ENCODE peak calls at places on chromosomes 2 and 18, in ten cellular contexts. Y is transverse colon, Z is cardiac muscle cell, Q is heart right ventricle, K is astrocyte, C is fibroblast of lung, W is HCT116, A is upper lobe of right lung, O is mesendoderm, G is suprapubic skin. T is an unnamed sample. For H3K4me1, the result is how much of the 10 kb centered on the place peaks cover.

GRCh38 chr2:60992985-60993392 is 24.5 kb upstream of the PEX13 start:
- DNase-seq in W (no peak), Q (no peak), A (no peak), G (no peak), K (no peak), Z (no peak), C (no peak), Y (no peak), O (no peak), T (no peak)

GRCh38 chr2:15939556-15939853 is 845 bp upstream of the MYCN start:
- DNase-seq in W (peak), Q (no peak), Z (no peak), C (no peak), G (no peak), O (no peak), K (no peak), Y (peak), A (peak), T (no peak)

GRCh38 chr2:40244251-40245010 is 207.5 kb downstream of the SLC8A1 start:
- DNase-seq in O (peak), K (peak), G (no peak), A (no peak), C (peak), Z (peak), Y (peak), Q (peak), W (peak), T (peak)

GRCh38 chr2:110679865-110680264 is 2.0 kb upstream of the BUB1 start:
- DNase-seq in G (no peak), Z (no peak), K (no peak), A (peak), O (no peak), Q (no peak), Y (no peak), W (no peak), C (no peak), T (no peak)

GRCh38 chr2:237977380-237977779 is 10.6 kb downstream of the UBE2F start:
- DNase-seq in W (no peak), Z (no peak), A (no peak), O (no peak), Q (no peak), K (no peak), Y (no peak), C (no peak), G (no peak), T (peak)

GRCh38 chr2:109711230-109712125 is 82.6 kb upstream of the RGPD5 start:
- DNase-seq in C (no peak), W (no peak), K (no peak), Z (peak), A (peak), Y (no peak), Q (no peak), O (no peak), G (peak), T (no peak)

GRCh38 chr18:22545091-22545795 is 127.5 kb upstream of the CTAGE1 start:
- DNase-seq in Q (no peak), A (no peak), C (no peak), Z (no peak), G (no peak), K (no peak), Y (no peak), W (no peak), O (no peak), T (no peak)

GRCh38 chr2:20438334-20439192 is 8.3 kb upstream of the RHOB start:
- DNase-seq in C (peak), K (peak), Y (peak), Z (no peak), G (peak), A (no peak), O (no peak), Q (no peak), W (no peak), T (no peak)

GRCh38 chr2:205778326-205778725 is 96.0 kb downstream of the NRP2 start:
- DNase-seq in K (no peak), C (no peak), W (no peak), O (no peak), Z (no peak), Y (no peak), Q (no peak), G (no peak), A (no peak), T (no peak)

GRCh38 chr2:42784204-42784880 is 8.0 kb downstream of the HAAO start:
- DNase-seq in W (no peak), Z (no peak), G (no peak), Q (no peak), K (no peak), Y (no peak), O (peak), A (no peak), C (no peak), T (no peak)

GRCh38 chr2:222296911-222297599 is 1.7 kb downstream of the PAX3 start:
- DNase-seq in O (no peak), W (no peak), Y (no peak), G (no peak), Z (no peak), A (no peak), C (no peak), K (peak), Q (no peak), T (no peak)

GRCh38 chr18:11393486-11393885 is 215.9 kb upstream of the SLC35G4 start:
- DNase-seq in O (peak), K (no peak), G (no peak), C (no peak), Z (no peak), Q (peak), Y (no peak), A (no peak), W (no peak), T (no peak)

GRCh38 chr2:133266926-133267590 is 301.2 kb downstream of the NCKAP5 start:
- DNase-seq in Z (peak), C (no peak), K (no peak), Q (no peak), W (no peak), Y (no peak), G (no peak), O (peak), A (no peak), T (peak)

GRCh38 chr2:226583715-226584114 is 215.9 kb downstream of the IRS1 start:
- DNase-seq in Q (no peak), A (no peak), Z (no peak), C (peak), K (peak), W (peak), Y (no peak), O (peak), G (no peak), T (peak)

GRCh38 chr2:216698895-216699294 is 3.5 kb upstream of the IGFBP5 start:
- DNase-seq in C (peak), Q (peak), K (peak), Y (no peak), Z (peak), O (peak), W (peak), G (no peak), A (no peak), T (peak)

GRCh38 chr2:152042636-152043615 is 55.9 kb downstream of the CACNB4 start:
- DNase-seq in O (peak), Z (no peak), A (no peak), W (no peak), Q (no peak), C (no peak), G (no peak), K (no peak), Y (no peak), T (no peak)

GRCh38 chr2:42545714-42546390 is 22.6 kb upstream of the MTA3 start:
- DNase-seq in Z (peak), A (no peak), G (no peak), Y (no peak), O (peak), Q (no peak), W (no peak), K (no peak), C (no peak), T (no peak)

GRCh38 chr18:48013162-48013561 is 82.7 kb upstream of the SMAD2 start:
- DNase-seq in Y (no peak), O (no peak), Z (no peak), Q (no peak), W (no peak), K (no peak), G (no peak), A (no peak), C (no peak), T (peak)

GRCh38 chr2:54402350-54402749 is 53.8 kb upstream of the SPTBN1 start:
- DNase-seq in C (peak), A (no peak), Z (no peak), K (no peak), G (no peak), Q (peak), Y (peak), W (no peak), O (peak), T (no peak)

GRCh38 chr2:126940331-126940730 is 41.6 kb downstream of the TEX51 start:
- DNase-seq in Q (no peak), Y (no peak), Z (no peak), G (no peak), W (no peak), K (no peak), C (no peak), A (no peak), O (no peak), T (no peak)

GRCh38 chr2:115305712-115306111 is 863.3 kb downstream of the DPP10 start:
- DNase-seq in G (no peak), W (no peak), C (no peak), O (no peak), Y (no peak), A (no peak), Q (no peak), K (no peak), Z (no peak), T (no peak)

GRCh38 chr2:8453904-8454302 is 228.0 kb upstream of the ID2 start:
- DNase-seq in O (peak), C (peak), Y (no peak), G (no peak), A (no peak), W (no peak), Q (no peak), K (peak), Z (no peak), T (no peak)

GRCh38 chr18:23826850-23827620 is 137.8 kb downstream of the LAMA3 start:
- DNase-seq in C (no peak), O (no peak), A (no peak), Z (no peak), K (no peak), Q (no peak), W (no peak), Y (no peak), G (no peak), T (no peak)

GRCh38 chr18:48340502-48340901 is 68.7 kb downstream of the ZBTB7C start:
- DNase-seq in W (no peak), Z (no peak), G (no peak), A (no peak), O (no peak), Y (no peak), K (no peak), Q (no peak), C (no peak), T (no peak)

DNA sequence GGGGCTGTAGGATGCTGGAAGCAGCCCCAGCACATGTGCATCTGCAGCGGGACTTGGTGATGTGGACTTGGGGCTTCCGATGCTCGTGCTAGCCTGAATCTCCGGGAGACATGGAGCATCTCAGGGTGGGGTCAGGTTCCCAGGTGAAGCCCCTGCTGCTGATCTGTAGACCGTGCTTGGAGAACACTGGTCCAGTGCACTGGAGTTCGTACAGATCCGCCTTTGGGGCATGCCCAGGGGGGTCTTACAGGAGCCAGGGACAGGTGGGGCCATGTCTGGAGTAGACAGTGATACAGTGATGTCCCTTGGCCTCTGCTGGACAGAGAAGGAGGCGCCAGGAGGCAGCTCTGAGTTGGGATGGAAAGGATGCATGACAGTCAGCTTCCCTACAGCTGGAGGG is 167.7 kb downstream of the AGAP1 start:
- DNase-seq in Y (no peak), C (no peak), W (no peak), K (no peak), Z (no peak), A (peak), G (no peak), O (no peak), Q (no peak), T (no peak)
- H3K4me1 ChIP-seq in Y (under half), C (under half), W (half or more), K (under half), Z (under half), A (under half), G (under half), O (under half), Q (under half), T (half or more)

GRCh38 chr2:37284386-37284785 is 40.2 kb downstream of the PRKD3 start:
- DNase-seq in Y (no peak), A (no peak), K (no peak), C (peak), Q (no peak), Z (no peak), G (no peak), O (no peak), W (no peak), T (no peak)
- H3K27ac ChIP-seq in Y (no peak), A (no peak), K (no peak), C (no peak), Q (no peak), Z (no peak), G (no peak), O (no peak), W (no peak), T (no peak)

GRCh38 chr18:12868576-12868975 is 15.5 kb downstream of the PTPN2 start:
- DNase-seq in W (no peak), K (no peak), Y (peak), Q (no peak), Z (no peak), A (no peak), C (no peak), G (no peak), O (no peak), T (no peak)
- H3K4me1 ChIP-seq in W (under half), K (under half), Y (under half), Q (under half), Z (under half), A (under half), C (under half), G (under half), O (under half), T (under half)

DNA sequence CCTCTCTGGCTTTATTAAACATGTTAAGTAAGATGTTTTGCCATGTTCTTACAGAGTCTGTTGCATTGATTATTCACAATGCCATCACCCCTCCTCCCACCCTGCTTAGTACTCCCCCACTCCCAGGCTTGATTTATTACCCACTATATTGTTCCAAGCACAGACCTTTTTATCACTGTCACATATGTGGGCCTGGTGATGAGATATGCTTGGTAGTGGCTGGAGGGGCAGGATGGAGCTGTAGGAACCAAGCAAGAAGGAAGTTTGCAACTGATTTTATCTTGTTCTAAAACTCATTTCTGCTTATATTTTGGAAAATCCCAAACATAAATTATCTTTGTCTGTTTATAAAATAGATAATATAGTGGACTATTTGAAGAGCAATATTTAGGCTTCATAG is 748.3 kb upstream of the CELF4 start:
- DNase-seq in W (no peak), C (no peak), G (no peak), O (no peak), Y (no peak), A (no peak), Q (no peak), Z (no peak), K (no peak), T (no peak)
- H3K27ac ChIP-seq in W (no peak), C (no peak), G (no peak), O (no peak), Y (no peak), A (no peak), Q (no peak), Z (no peak), K (no peak), T (no peak)

GRCh38 chr2:118858485-118859156 is 11.2 kb upstream of the EN1 start:
- DNase-seq in C (no peak), G (no peak), Y (no peak), A (peak), O (peak), W (no peak), Z (no peak), Q (no peak), K (no peak), T (no peak)

GRCh38 chr2:118856978-118857676 is 9.7 kb upstream of the EN1 start:
- DNase-seq in O (peak), A (peak), Z (no peak), K (no peak), Y (no peak), G (no peak), Q (no peak), C (no peak), W (no peak), T (no peak)

GRCh38 chr2:118859157-118859770 is 11.8 kb upstream of the EN1 start:
- DNase-seq in G (no peak), O (peak), Y (no peak), A (peak), C (no peak), Z (no peak), K (no peak), Q (no peak), W (no peak), T (no peak)

GRCh38 chr2:118856330-118856977 is 9.0 kb upstream of the EN1 start:
- DNase-seq in Y (no peak), O (no peak), Z (no peak), Q (no peak), C (no peak), W (no peak), A (peak), K (no peak), G (no peak), T (no peak)

DNA sequence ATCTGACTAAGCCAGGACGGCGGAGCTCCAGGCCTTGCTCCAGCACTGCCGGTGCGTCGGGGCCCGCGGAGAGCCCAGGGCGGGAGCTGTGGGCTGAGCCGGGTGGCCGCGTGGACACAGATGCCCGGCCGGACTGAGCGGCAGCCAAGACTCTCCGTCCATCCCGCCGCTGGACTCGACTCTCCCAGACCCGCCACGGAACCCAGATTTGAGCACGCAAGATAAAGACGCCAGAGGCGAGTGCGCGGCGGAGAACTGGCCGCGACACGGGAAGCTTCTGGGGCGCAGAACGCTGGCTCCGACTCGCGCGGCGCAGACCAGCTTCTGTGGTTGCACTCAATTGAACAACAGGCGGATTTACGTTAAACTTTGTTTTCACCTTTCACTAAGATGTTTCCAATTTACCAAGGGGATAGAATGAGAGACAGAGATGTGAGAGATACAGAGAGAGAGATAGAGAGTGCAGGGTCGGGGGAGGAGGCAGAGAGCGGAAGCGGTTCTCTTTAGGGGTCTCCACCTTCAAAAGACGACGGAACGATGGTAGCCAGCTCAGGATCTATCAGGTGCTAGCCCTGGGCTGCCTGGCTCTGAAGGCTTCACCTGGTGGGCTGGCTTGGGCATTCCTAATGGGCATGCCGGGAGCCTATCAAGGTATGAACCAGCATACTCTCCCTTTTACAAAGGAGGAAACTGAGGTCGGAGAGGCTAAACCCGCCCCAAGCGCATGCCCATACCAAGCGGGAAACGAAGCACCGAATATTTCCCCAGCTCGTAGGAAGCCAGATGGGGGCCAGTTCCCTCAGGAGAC is 10.4 kb upstream of the EN1 start:
- DNase-seq in Q (no peak), Z (no peak), W (no peak), C (no peak), O (peak), Y (no peak), G (no peak), K (no peak), A (peak), T (no peak)
- H3K4me1 ChIP-seq in Q (under half), Z (under half), W (under half), C (under half), O (under half), Y (under half), G (under half), K (under half), A (under half), T (under half)